ENCODE peak calls at places on chromosome 17, in seven cellular contexts. D, Q, U, L, H, X and O are unnamed samples.
A peak's percentile ranks its signal among the peaks of the same experiment; 100 is the strongest.

GRCh38 chr17:9021158-9021984 is at the start of gene NTN1:
- DNase-seq in D (peak; percentile 11), Q (peak; percentile 15), U (peak; percentile 50), L (no peak), H (peak; percentile 43), X (no peak), O (peak; percentile 35)

GRCh38 chr17:7445011-7445927 is at the start of gene CHRNB1:
- DNase-seq in D (peak; percentile 20), Q (peak; percentile 21), U (peak; percentile 46), L (peak; percentile 85), H (peak; percentile 90), X (peak; percentile 71), O (no peak)

GRCh38 chr17:80441133-80441578 is 26.2 kb downstream of the ENDOV start:
- DNase-seq in D (peak; percentile 39), Q (peak; percentile 28), U (peak; percentile 61), L (peak; percentile 35), H (peak; percentile 26), X (peak; percentile 68), O (peak; percentile 11)

GRCh38 chr17:55770220-55770870 is 19.5 kb downstream of the PCTP start:
- DNase-seq in D (peak; percentile 80), Q (peak; percentile 89), U (peak; percentile 83), L (peak; percentile 68), H (no peak), X (peak; percentile 84), O (peak; percentile 72)

GRCh38 chr17:82239926-82240505 is 11.2 kb downstream of the SLC16A3 start:
- DNase-seq in D (no peak), Q (no peak), U (no peak), L (peak; percentile 73), H (no peak), X (no peak), O (no peak)

GRCh38 chr17:10041916-10042588 is 137.0 kb upstream of the RCVRN start:
- DNase-seq in D (no peak), Q (peak; percentile 44), U (peak; percentile 55), L (no peak), H (no peak), X (no peak), O (peak; percentile 28)

GRCh38 chr17:50661348-50661747 is 26.7 kb downstream of the ABCC3 start:
- DNase-seq in D (no peak), Q (no peak), U (no peak), L (no peak), H (no peak), X (no peak), O (no peak)

GRCh38 chr17:50647187-50647586 is 12.5 kb downstream of the ABCC3 start:
- DNase-seq in D (no peak), Q (no peak), U (no peak), L (no peak), H (no peak), X (no peak), O (no peak)

GRCh38 chr17:54117452-54117851 is 294.7 kb downstream of the KIF2B start:
- DNase-seq in D (no peak), Q (no peak), U (no peak), L (no peak), H (no peak), X (no peak), O (no peak)

GRCh38 chr17:77473615-77474226 is 333.0 kb downstream of the SEC14L1 start:
- DNase-seq in D (no peak), Q (no peak), U (no peak), L (no peak), H (no peak), X (no peak), O (no peak)

GRCh38 chr17:81518785-81519283 is 6.2 kb upstream of the ACTG1 start:
- DNase-seq in D (no peak), Q (no peak), U (peak; percentile 34), L (no peak), H (peak; percentile 72), X (peak; percentile 55), O (no peak)

GRCh38 chr17:27797390-27798091 is 2.8 kb downstream of the NOS2 start:
- DNase-seq in D (no peak), Q (no peak), U (no peak), L (peak; percentile 70), H (no peak), X (no peak), O (no peak)

GRCh38 chr17:46865100-46865499 is 13.7 kb downstream of the WNT9B start:
- DNase-seq in D (no peak), Q (no peak), U (peak; percentile 9), L (no peak), H (no peak), X (no peak), O (peak; percentile 86)

GRCh38 chr17:67137026-67137370 is 92.6 kb downstream of the CACNG1 start:
- DNase-seq in D (no peak), Q (no peak), U (no peak), L (no peak), H (no peak), X (no peak), O (no peak)

GRCh38 chr17:76498886-76499667 is 2.1 kb downstream of the RHBDF2 start:
- DNase-seq in D (no peak), Q (no peak), U (no peak), L (peak; percentile 95), H (peak; percentile 49), X (peak; percentile 53), O (no peak)

GRCh38 chr17:42563543-42563942 is 1.6 kb downstream of the COASY start:
- DNase-seq in D (no peak), Q (no peak), U (no peak), L (no peak), H (peak; percentile 84), X (no peak), O (no peak)

GRCh38 chr17:77909236-77909635 is 49.3 kb upstream of the TNRC6C start:
- DNase-seq in D (no peak), Q (no peak), U (peak; percentile 50), L (no peak), H (peak; percentile 41), X (no peak), O (no peak)

GRCh38 chr17:40707720-40708119 is 4.2 kb upstream of the KRT24 start:
- DNase-seq in D (peak; percentile 23), Q (peak; percentile 50), U (no peak), L (peak; percentile 33), H (peak; percentile 29), X (no peak), O (no peak)

GRCh38 chr17:13538841-13539411 is 62.8 kb downstream of the HS3ST3A1 start:
- DNase-seq in D (no peak), Q (no peak), U (no peak), L (no peak), H (no peak), X (no peak), O (no peak)

DNA sequence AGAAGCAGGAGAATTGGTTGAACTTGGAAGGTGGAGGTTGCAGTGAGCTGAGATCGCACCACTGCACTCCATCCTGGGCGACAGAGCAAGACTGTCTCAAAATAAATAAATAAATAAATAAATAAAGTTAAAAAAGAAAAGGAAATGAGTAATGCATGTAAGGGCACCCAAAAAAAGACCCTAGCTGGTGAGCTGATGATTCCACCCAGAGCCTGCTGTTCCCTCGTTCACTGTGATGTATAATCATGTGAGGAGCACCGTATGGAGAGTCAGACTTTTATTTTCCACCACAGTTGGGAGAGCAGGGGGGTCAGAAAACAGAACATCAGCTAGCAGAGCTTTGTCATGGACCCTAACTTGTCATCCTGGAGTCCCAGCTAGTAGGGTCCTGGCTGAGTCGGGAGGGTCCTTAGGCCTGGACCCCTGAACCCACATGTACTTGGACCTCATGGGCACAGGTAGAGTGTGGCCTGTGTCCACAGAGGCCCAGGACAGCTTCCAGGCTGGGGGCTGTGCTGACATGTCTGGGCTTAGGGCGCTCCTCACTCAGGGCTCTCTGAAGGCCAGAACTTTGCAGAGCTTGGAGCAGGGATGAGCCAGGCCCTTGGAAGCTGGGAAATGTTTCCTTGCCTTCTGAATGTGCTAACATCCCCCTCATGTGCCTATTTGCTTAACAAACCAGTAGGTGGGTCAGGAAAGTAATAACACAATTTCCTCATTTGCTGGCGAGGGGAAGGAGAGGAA is 18.8 kb upstream of the LASP1NB start:
- DNase-seq in D (no peak), Q (peak; percentile 37), U (no peak), L (no peak), H (no peak), X (no peak), O (no peak)
- H3K4me3 ChIP-seq in D (no peak overlapping the region), Q (no peak overlapping the region), U (no peak overlapping the region), L (no peak overlapping the region), H (no peak overlapping the region), X (no peak overlapping the region), O (no peak overlapping the region)

GRCh38 chr17:44083250-44083849 is 12.8 kb downstream of the G6PC3 start:
- DNase-seq in D (no peak), Q (no peak), U (no peak), L (peak; percentile 88), H (no peak), X (peak; percentile 87), O (no peak)

GRCh38 chr17:44084921-44085320 is 14.4 kb downstream of the G6PC3 start:
- DNase-seq in D (no peak), Q (no peak), U (no peak), L (no peak), H (no peak), X (no peak), O (no peak)

GRCh38 chr17:44081681-44082080 is 11.1 kb downstream of the G6PC3 start:
- DNase-seq in D (no peak), Q (peak; percentile 70), U (no peak), L (no peak), H (no peak), X (no peak), O (peak; percentile 66)

GRCh38 chr17:44082206-44082605 is 11.7 kb downstream of the G6PC3 start:
- DNase-seq in D (no peak), Q (no peak), U (no peak), L (no peak), H (no peak), X (no peak), O (no peak)

GRCh38 chr17:44084131-44084538 is 13.6 kb downstream of the G6PC3 start:
- DNase-seq in D (no peak), Q (no peak), U (no peak), L (no peak), H (no peak), X (peak; percentile 82), O (no peak)
- TF ChIP-seq CTCF in D (no peak), Q (peak; percentile 33), U (peak; percentile 27), L (peak; percentile 79), H (no peak), X (peak; percentile 56), O (peak; percentile 39)

DNA sequence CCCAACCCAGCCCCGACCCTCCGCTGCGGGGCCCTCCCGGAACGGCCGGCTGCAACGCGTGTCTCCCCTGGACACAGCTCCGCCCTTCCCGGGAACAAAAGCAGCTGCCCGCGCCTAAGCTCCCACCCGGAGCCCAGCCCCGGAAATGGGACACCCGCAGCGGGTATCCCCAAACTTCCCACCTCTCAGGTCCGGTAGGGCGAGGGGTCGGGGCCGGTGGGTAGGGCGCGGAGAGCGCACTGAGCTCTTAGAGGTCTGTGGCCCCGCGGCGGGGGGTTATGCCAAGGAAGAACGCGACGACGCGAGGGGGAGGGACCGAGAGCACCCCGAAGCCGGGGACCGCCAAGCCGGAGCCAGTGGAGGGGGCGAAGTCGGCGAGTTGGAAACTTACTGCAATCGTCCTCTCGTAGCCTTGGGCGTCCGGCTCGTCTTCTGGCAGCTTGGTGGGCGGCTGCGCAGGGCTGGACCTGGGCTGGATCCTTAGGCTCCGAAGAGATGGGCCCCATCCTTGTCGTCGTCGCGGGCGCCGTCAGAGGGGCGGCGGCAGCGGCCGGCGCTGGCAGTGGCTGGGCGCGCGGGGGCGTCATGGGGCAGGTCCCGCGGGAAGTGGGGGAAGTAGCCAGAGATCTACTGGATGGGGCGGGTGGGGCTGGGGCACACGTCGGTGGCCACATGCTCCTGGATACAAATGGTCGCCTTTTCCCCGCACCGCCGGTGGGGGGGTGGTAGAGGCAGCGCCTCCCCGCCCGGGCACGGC is 6.9 kb downstream of the USP6 start:
- DNase-seq in D (peak; percentile 2), Q (no peak), U (peak; percentile 29), L (no peak), H (no peak), X (no peak), O (no peak)
- H3K4me3 ChIP-seq in D (peak overlapping the region; percentile 26), Q (peak overlapping the region; percentile 33), U (peak overlapping the region; percentile 27), L (no peak overlapping the region), H (no peak overlapping the region), X (peak overlapping the region; percentile 24), O (peak overlapping the region; percentile 55)

GRCh38 chr17:62987136-62987535 is 21.1 kb downstream of the TANC2 start:
- DNase-seq in D (no peak), Q (no peak), U (no peak), L (no peak), H (no peak), X (no peak), O (no peak)
- TF ChIP-seq CTCF in D (peak; percentile 30), Q (peak; percentile 36), U (peak; percentile 22), L (peak; percentile 29), H (no peak), X (peak; percentile 17), O (peak; percentile 26)